ENCODE peak calls at places on chromosomes 2 and 18, in five cellular contexts. One of them, this sample, is unnamed.

GRCh38 chr2:46545015-46545839 is 65.9 kb downstream of the TMEM247 start:
- DNase-seq in amygdala: no peak
- DNase-seq in fibroblast of lung: no peak
- DNase-seq in central memory CD4-positive, alpha-beta T cell: no peak
- DNase-seq in heart right ventricle: no peak
- DNase-seq in this sample: no peak

GRCh38 chr2:207188601-207189000 is 22.9 kb upstream of the KLF7 start:
- DNase-seq in amygdala: no peak
- DNase-seq in fibroblast of lung: peak
- DNase-seq in central memory CD4-positive, alpha-beta T cell: no peak
- DNase-seq in heart right ventricle: no peak
- DNase-seq in this sample: peak

GRCh38 chr2:16553222-16553621 is 112.4 kb downstream of the CYRIA start:
- DNase-seq in amygdala: no peak
- DNase-seq in fibroblast of lung: peak
- DNase-seq in central memory CD4-positive, alpha-beta T cell: no peak
- DNase-seq in heart right ventricle: peak
- DNase-seq in this sample: peak

GRCh38 chr2:143205106-143205764 is 76.0 kb downstream of the ARHGAP15 start:
- DNase-seq in amygdala: no peak
- DNase-seq in fibroblast of lung: peak
- DNase-seq in central memory CD4-positive, alpha-beta T cell: peak
- DNase-seq in heart right ventricle: no peak
- DNase-seq in this sample: peak

GRCh38 chr2:156156580-156156979 is 175.9 kb downstream of the NR4A2 start:
- DNase-seq in amygdala: no peak
- DNase-seq in fibroblast of lung: no peak
- DNase-seq in central memory CD4-positive, alpha-beta T cell: no peak
- DNase-seq in heart right ventricle: no peak
- DNase-seq in this sample: no peak

GRCh38 chr2:212752730-212753351 is 214.2 kb upstream of the ERBB4 start:
- DNase-seq in amygdala: no peak
- DNase-seq in fibroblast of lung: no peak
- DNase-seq in central memory CD4-positive, alpha-beta T cell: no peak
- DNase-seq in heart right ventricle: no peak
- DNase-seq in this sample: peak

GRCh38 chr2:212961255-212961654 is 190.2 kb downstream of the IKZF2 start:
- DNase-seq in amygdala: no peak
- DNase-seq in fibroblast of lung: no peak
- DNase-seq in central memory CD4-positive, alpha-beta T cell: no peak
- DNase-seq in heart right ventricle: no peak
- DNase-seq in this sample: no peak

GRCh38 chr2:118242216-118242615 is 153.9 kb downstream of the INSIG2 start:
- DNase-seq in amygdala: no peak
- DNase-seq in fibroblast of lung: peak
- DNase-seq in central memory CD4-positive, alpha-beta T cell: no peak
- DNase-seq in heart right ventricle: no peak
- DNase-seq in this sample: no peak

GRCh38 chr18:24127735-24128134 is 11.1 kb upstream of the CABYR start:
- DNase-seq in amygdala: no peak
- DNase-seq in fibroblast of lung: no peak
- DNase-seq in central memory CD4-positive, alpha-beta T cell: no peak
- DNase-seq in heart right ventricle: no peak
- DNase-seq in this sample: no peak

This sample was measured in astrocyte of the hippocampus.